ENCODE peak calls at places on chromosome 18, in eight cellular contexts. H, P, D, G, W, I, S and A are unnamed samples.

GRCh38 chr18:30568333-30568732 is 474.2 kb downstream of the DSC3 start:
- DNase-seq in H (no peak), P (no peak), D (no peak), G (no peak), W (no peak), I (no peak), S (no peak), A (no peak)

GRCh38 chr18:32372381-32373061 is 98.2 kb downstream of the GAREM1 start:
- DNase-seq in H (no peak), P (peak), D (no peak), G (no peak), W (no peak), I (no peak), S (no peak), A (no peak)

GRCh38 chr18:9708057-9708881 is at the start of gene RAB31:
- DNase-seq in H (peak), P (peak), D (peak), G (peak), W (peak), I (no peak), S (no peak), A (no peak)

GRCh38 chr18:9475643-9476580 is 599 bp downstream of the RALBP1 start:
- DNase-seq in H (peak), P (peak), D (peak), G (peak), W (peak), I (peak), S (peak), A (peak)

GRCh38 chr18:1585881-1586488 is 681.3 kb downstream of the ADCYAP1 start:
- DNase-seq in H (peak), P (peak), D (peak), G (peak), W (peak), I (no peak), S (no peak), A (no peak)

GRCh38 chr18:41989508-41989907 is 34.5 kb downstream of the PIK3C3 start:
- DNase-seq in H (no peak), P (no peak), D (no peak), G (peak), W (no peak), I (no peak), S (no peak), A (no peak)

GRCh38 chr18:57561728-57562423 is 24.6 kb downstream of the FECH start:
- DNase-seq in H (peak), P (peak), D (peak), G (no peak), W (peak), I (no peak), S (no peak), A (no peak)

GRCh38 chr18:54949588-54949987 is 9.7 kb downstream of the CCDC68 start:
- DNase-seq in H (no peak), P (no peak), D (no peak), G (no peak), W (no peak), I (no peak), S (no peak), A (no peak)

GRCh38 chr18:10560457-10561045 is 34.7 kb downstream of the NAPG start:
- DNase-seq in H (peak), P (peak), D (peak), G (peak), W (peak), I (no peak), S (peak), A (peak)

GRCh38 chr18:13372405-13372995 is 153.9 kb downstream of the LDLRAD4 start:
- DNase-seq in H (no peak), P (no peak), D (peak), G (no peak), W (no peak), I (no peak), S (no peak), A (no peak)